ENCODE peak calls at places on chromosomes 6 and 20, in four cellular contexts. M is psoas muscle, Z is vagina, H is body of pancreas. D is an unnamed sample.

GRCh38 chr6:3411967-3412778 is 44.7 kb downstream of the SLC22A23 start:
- DNase-seq in M (no peak), Z (no peak), H (no peak), D (no peak)

GRCh38 chr6:37582309-37582708 is 82.6 kb upstream of the CCDC167 start:
- DNase-seq in M (no peak), Z (no peak), H (peak; percentile 22), D (no peak)

GRCh38 chr20:64100566-64100888 is 6.8 kb downstream of the NPBWR2 start:
- DNase-seq in M (peak; percentile 16), Z (no peak), H (no peak), D (no peak)

GRCh38 chr20:48463916-48464315 is 363.9 kb downstream of the PREX1 start:
- DNase-seq in M (no peak), Z (no peak), H (no peak), D (peak; percentile 68)

GRCh38 chr20:52047811-52048302 is 143.7 kb downstream of the ZFP64 start:
- DNase-seq in M (no peak), Z (no peak), H (no peak), D (no peak)

GRCh38 chr20:43975096-43975768 is 60.6 kb downstream of the TOX2 start:
- DNase-seq in M (no peak), Z (no peak), H (no peak), D (peak; percentile 81)

GRCh38 chr20:2101057-2101934 is at the start of gene STK35:
- DNase-seq in M (no peak), Z (no peak), H (peak; percentile 84), D (peak; percentile 73)

GRCh38 chr20:61819484-61819846 is 246.2 kb downstream of the TAF4 start:
- DNase-seq in M (no peak), Z (no peak), H (no peak), D (no peak)

GRCh38 chr6:170010665-170011232 is 259.3 kb downstream of the ERMARD start:
- DNase-seq in M (no peak), Z (peak; percentile 87), H (no peak), D (no peak)

GRCh38 chr6:33314515-33314942 is 651 bp upstream of the TAPBP start:
- DNase-seq in M (peak; percentile 68), Z (no peak), H (peak; percentile 54), D (peak; percentile 89)

GRCh38 chr20:60057866-60058807 is 99.9 kb downstream of the CDH26 start:
- DNase-seq in M (peak; percentile 86), Z (peak; percentile 81), H (no peak), D (no peak)

GRCh38 chr6:160261991-160262718 is 3.5 kb upstream of the SLC22A2 start:
- DNase-seq in M (no peak), Z (no peak), H (no peak), D (no peak)

GRCh38 chr20:11047559-11047958 is 373.8 kb upstream of the JAG1 start:
- DNase-seq in M (no peak), Z (no peak), H (no peak), D (no peak)

GRCh38 chr6:146775227-146775626 is 176.5 kb downstream of the ADGB start:
- DNase-seq in M (no peak), Z (no peak), H (no peak), D (no peak)

GRCh38 chr6:158808918-158809678 is 10.1 kb downstream of the EZR start:
- DNase-seq in M (no peak), Z (no peak), H (peak; percentile 43), D (no peak)

GRCh38 chr6:170247178-170247701 is 43.6 kb downstream of the DLL1 start:
- DNase-seq in M (no peak), Z (no peak), H (no peak), D (no peak)

GRCh38 chr6:17410281-17410680 is 16.9 kb downstream of the CAP2 start:
- DNase-seq in M (no peak), Z (no peak), H (no peak), D (no peak)

GRCh38 chr6:54629132-54629531 is 217.4 kb upstream of the FAM83B start:
- DNase-seq in M (no peak), Z (no peak), H (no peak), D (no peak)

GRCh38 chr20:22371843-22372242 is 212.5 kb downstream of the FOXA2 start:
- DNase-seq in M (no peak), Z (no peak), H (no peak), D (no peak)

GRCh38 chr6:3518356-3518841 is 61.5 kb upstream of the SLC22A23 start:
- DNase-seq in M (peak; percentile 64), Z (no peak), H (no peak), D (peak; percentile 87)

GRCh38 chr6:24935753-24936152 is at the start of gene RIPOR2:
- DNase-seq in M (peak; percentile 51), Z (no peak), H (no peak), D (no peak)

GRCh38 chr20:5156670-5157448 is 30.1 kb downstream of the CDS2 start:
- DNase-seq in M (no peak), Z (no peak), H (no peak), D (no peak)

GRCh38 chr6:144646066-144646800 is 361.1 kb downstream of the UTRN start:
- DNase-seq in M (no peak), Z (no peak), H (no peak), D (no peak)

GRCh38 chr20:32807706-32808105 is 12.0 kb upstream of the MAPRE1 start:
- DNase-seq in M (no peak), Z (no peak), H (no peak), D (no peak)

GRCh38 chr6:126170875-126171489 is 168.9 kb upstream of the CENPW start:
- DNase-seq in M (no peak), Z (no peak), H (peak; percentile 19), D (no peak)

GRCh38 chr6:7777062-7777461 is 51.2 kb downstream of the BMP6 start:
- DNase-seq in M (no peak), Z (no peak), H (no peak), D (no peak)

GRCh38 chr6:138455746-138456392 is 43.4 kb downstream of the NHSL1 start:
- DNase-seq in M (no peak), Z (no peak), H (no peak), D (no peak)

GRCh38 chr6:161393839-161394364 is 120.0 kb upstream of the AGPAT4 start:
- DNase-seq in M (no peak), Z (no peak), H (peak; percentile 57), D (peak; percentile 51)

GRCh38 chr6:46103437-46103836 is 26.4 kb upstream of the ENPP4 start:
- DNase-seq in M (no peak), Z (no peak), H (no peak), D (no peak)

GRCh38 chr20:36308986-36309385 is 2.8 kb downstream of the DLGAP4 start:
- DNase-seq in M (peak; percentile 16), Z (peak; percentile 79), H (no peak), D (no peak)

GRCh38 chr6:122604676-122605075 is 5.5 kb upstream of the PKIB start:
- DNase-seq in M (no peak), Z (no peak), H (no peak), D (no peak)

GRCh38 chr6:130116273-130116672 is 97.9 kb downstream of the L3MBTL3 start:
- DNase-seq in M (no peak), Z (no peak), H (no peak), D (no peak)

GRCh38 chr6:167104388-167104787 is 18.5 kb upstream of the CCR6 start:
- DNase-seq in M (no peak), Z (no peak), H (no peak), D (no peak)

GRCh38 chr6:63634630-63635029 is 972 bp upstream of the PHF3 start:
- DNase-seq in M (no peak), Z (no peak), H (no peak), D (no peak)

GRCh38 chr6:143962644-143962929 is 45.5 kb downstream of the PLAGL1 start:
- DNase-seq in M (no peak), Z (no peak), H (no peak), D (no peak)

GRCh38 chr6:140082867-140083297 is 708.4 kb upstream of the CITED2 start:
- DNase-seq in M (no peak), Z (no peak), H (no peak), D (peak; percentile 20)

DNA sequence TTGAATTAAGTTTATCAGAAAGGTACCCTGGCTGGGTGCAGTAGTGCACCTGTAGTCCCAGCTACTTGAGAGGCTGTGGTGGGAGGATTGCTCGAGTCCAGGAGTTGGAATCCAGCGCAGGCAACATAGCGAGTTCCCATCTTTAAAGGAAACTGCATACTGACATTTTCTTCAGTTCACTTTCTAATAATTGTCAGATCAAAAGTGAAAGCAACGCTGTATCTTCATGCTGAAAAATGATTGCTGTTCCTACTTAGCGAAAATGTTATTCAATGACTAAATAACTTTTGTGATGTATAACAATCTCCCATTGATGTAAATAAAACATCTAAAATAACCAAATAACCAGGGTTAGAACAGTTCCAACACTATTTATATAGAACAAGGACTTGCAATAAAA is 1.7 kb downstream of the LATS1 start:
- DNase-seq in M (no peak), Z (no peak), H (no peak), D (no peak)
- H3K4me3 ChIP-seq in M (peak overlapping the region; percentile 99), Z (peak overlapping the region; percentile 54), H (no peak overlapping the region), D (peak overlapping the region; percentile 98)

GRCh38 chr6:41636803-41637178 is 1.5 kb upstream of the MDFI start:
- DNase-seq in M (no peak), Z (no peak), H (peak; percentile 83), D (no peak)
- H3K4me3 ChIP-seq in M (peak overlapping the region; percentile 64), Z (peak overlapping the region; percentile 62), H (no peak overlapping the region), D (no peak overlapping the region)

DNA sequence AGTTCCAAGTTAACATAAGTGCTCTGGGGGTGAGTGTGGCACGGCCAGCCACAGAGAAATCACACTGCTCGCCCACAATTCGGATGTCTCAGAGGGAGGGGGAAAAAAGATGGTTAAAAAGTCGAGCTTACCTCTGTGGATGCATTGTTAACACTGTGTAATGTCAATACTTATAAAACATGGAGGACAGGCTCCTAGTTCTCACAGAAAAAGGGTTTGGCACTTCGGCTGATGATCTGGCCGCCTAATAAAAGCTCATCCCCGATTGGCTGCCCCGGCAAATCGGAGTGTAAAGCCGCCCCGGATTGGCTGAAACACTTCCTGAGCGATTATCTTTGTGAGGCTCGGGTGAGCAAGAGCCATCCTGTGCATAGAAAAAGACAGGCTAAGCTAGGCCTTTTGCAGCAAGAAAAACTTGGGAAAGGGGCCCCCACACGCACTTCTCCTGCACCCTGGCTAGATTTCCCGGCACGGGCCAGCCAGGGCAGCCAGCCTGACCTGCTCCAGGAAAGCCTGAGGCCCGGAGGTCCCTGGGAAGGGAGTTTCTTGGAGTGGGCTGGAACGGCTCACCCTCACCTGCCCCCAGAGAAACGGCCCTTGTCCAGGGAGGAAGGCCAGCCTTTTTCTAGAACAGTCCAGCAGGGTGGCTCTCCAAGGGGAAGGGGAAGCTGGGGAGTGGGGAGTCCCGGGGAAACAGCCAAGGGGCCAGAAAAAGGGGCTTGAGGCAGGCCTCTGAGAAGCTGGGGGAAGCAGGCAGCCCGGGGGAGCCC is at the start of gene ZMYND8:
- DNase-seq in M (peak; percentile 91), Z (peak; percentile 98), H (peak; percentile 87), D (peak; percentile 84)
- H3K4me3 ChIP-seq in M (peak within 1 kb of the TSS; percentile 61), Z (peak within 1 kb of the TSS; percentile 36), H (no peak within 1 kb of the TSS), D (peak within 1 kb of the TSS; percentile 33)

DNA sequence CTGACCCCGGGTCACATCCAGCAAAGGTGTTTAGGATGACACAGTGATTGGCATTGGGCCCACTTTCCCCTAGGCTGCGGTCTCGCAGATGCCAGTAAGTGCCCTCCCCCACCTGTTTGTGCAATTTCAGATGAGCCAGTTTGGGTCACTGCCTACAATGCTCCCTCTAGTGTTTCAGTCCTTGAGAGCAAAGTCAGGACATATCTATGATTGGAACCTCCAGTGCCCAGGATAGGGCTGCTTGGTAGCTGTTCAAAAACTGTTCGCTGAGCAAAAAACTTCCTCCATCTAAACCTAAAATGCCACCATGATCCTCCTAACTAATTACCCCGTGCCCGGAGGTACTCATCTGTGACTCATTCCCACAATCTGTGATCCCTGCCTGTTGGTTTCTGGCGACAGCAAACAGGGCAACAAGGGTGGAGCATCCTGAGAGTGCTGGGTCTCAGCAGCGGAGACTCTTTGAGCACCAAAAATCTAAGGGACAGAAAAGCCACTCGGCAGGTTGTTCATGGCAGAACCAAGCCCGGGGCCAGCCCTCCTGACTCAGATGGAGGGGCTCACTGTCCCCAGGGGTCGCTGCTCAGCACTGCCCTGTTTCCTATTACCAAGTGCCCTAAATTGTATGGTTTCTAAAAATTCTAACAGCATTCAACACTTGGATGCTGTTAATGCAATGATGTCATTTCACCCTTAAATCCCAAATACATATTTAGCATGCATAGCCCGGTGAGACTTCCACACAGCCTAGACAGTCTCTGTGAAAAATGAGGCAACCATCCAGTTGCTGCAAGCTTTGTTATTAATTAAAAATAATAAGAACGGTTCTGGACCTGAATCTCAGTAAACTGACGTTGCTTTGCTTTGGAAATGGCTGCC is 5.0 kb downstream of the VSX1 start:
- DNase-seq in M (peak; percentile 57), Z (peak; percentile 72), H (peak; percentile 67), D (no peak)
- H3K4me3 ChIP-seq in M (peak overlapping the region; percentile 47), Z (peak overlapping the region; percentile 37), H (no peak overlapping the region), D (no peak overlapping the region)